ENCODE peak calls at places on chromosome 5, in six cellular contexts. N is neural progenitor cell; C is body of pancreas; E is left ventricle myocardium inferior; L is fibroblast of mammary gland; X is CD8-positive, alpha-beta T cell. B is an unnamed sample.

GRCh38 chr5:57780306-57780958 is 297.8 kb upstream of the ACTBL2 start:
- DNase-seq in N (no peak), C (no peak), E (peak), L (no peak), X (no peak), B (no peak)

GRCh38 chr5:32030686-32031478 is 143.2 kb downstream of the GOLPH3 start:
- DNase-seq in N (no peak), C (no peak), E (no peak), L (peak), X (no peak), B (no peak)

GRCh38 chr5:177023247-177023703 is 779 bp downstream of the ZNF346 start:
- DNase-seq in N (no peak), C (no peak), E (no peak), L (no peak), X (no peak), B (no peak)

GRCh38 chr5:177134653-177135225 is 1.2 kb downstream of the NSD1 start:
- DNase-seq in N (no peak), C (no peak), E (no peak), L (no peak), X (no peak), B (no peak)

GRCh38 chr5:146995878-146996277 is 117.3 kb upstream of the PPP2R2B start:
- DNase-seq in N (no peak), C (no peak), E (no peak), L (no peak), X (no peak), B (no peak)

GRCh38 chr5:40224421-40224820 is 455.3 kb upstream of the PTGER4 start:
- DNase-seq in N (no peak), C (no peak), E (no peak), L (peak), X (no peak), B (no peak)

GRCh38 chr5:79070002-79070567 is 518 bp downstream of the BHMT2 start:
- DNase-seq in N (no peak), C (no peak), E (peak), L (peak), X (no peak), B (no peak)

GRCh38 chr5:169909945-169910344 is 70.3 kb downstream of the INSYN2B start:
- DNase-seq in N (no peak), C (no peak), E (no peak), L (no peak), X (no peak), B (no peak)

GRCh38 chr5:66307647-66308257 is 163.7 kb downstream of the SREK1 start:
- DNase-seq in N (peak), C (no peak), E (no peak), L (peak), X (no peak), B (peak)

GRCh38 chr5:132754111-132754510 is 6.9 kb downstream of the CCNI2 start:
- DNase-seq in N (no peak), C (no peak), E (no peak), L (no peak), X (no peak), B (no peak)

GRCh38 chr5:140632366-140633080 is 452 bp downstream of the CD14 start:
- DNase-seq in N (no peak), C (peak), E (peak), L (peak), X (peak), B (no peak)

GRCh38 chr5:143151056-143151455 is 252.4 kb downstream of the NR3C1 start:
- DNase-seq in N (no peak), C (no peak), E (no peak), L (no peak), X (no peak), B (no peak)

GRCh38 chr5:137122558-137122957 is 376.6 kb downstream of the SPOCK1 start:
- DNase-seq in N (no peak), C (peak), E (no peak), L (no peak), X (no peak), B (no peak)

GRCh38 chr5:84859056-84859455 is 474.4 kb upstream of the EDIL3 start:
- DNase-seq in N (no peak), C (no peak), E (no peak), L (no peak), X (no peak), B (no peak)

GRCh38 chr5:126508962-126509279 is 85.7 kb downstream of the GRAMD2B start:
- DNase-seq in N (no peak), C (peak), E (no peak), L (peak), X (no peak), B (no peak)

GRCh38 chr5:63963926-63964325 is 1.7 kb upstream of the HTR1A start:
- DNase-seq in N (no peak), C (no peak), E (no peak), L (no peak), X (no peak), B (no peak)

GRCh38 chr5:16737620-16738364 is 121.0 kb upstream of the RETREG1 start:
- DNase-seq in N (peak), C (no peak), E (no peak), L (no peak), X (no peak), B (no peak)

GRCh38 chr5:64929833-64930232 is 161.1 kb downstream of the CWC27 start:
- DNase-seq in N (no peak), C (no peak), E (no peak), L (no peak), X (no peak), B (no peak)

GRCh38 chr5:134490925-134491271 is 34.6 kb upstream of the JADE2 start:
- DNase-seq in N (no peak), C (no peak), E (no peak), L (no peak), X (no peak), B (no peak)

GRCh38 chr5:126274396-126274795 is 148.8 kb upstream of the GRAMD2B start:
- DNase-seq in N (no peak), C (peak), E (no peak), L (no peak), X (no peak), B (no peak)

GRCh38 chr5:20231040-20231439 is 243.0 kb upstream of the CDH18 start:
- DNase-seq in N (no peak), C (no peak), E (no peak), L (no peak), X (no peak), B (no peak)

GRCh38 chr5:97553829-97554452 is 370.9 kb upstream of the RIOK2 start:
- DNase-seq in N (no peak), C (no peak), E (no peak), L (peak), X (no peak), B (no peak)

GRCh38 chr5:89211836-89212235 is 328.9 kb upstream of the MEF2C start:
- DNase-seq in N (no peak), C (no peak), E (no peak), L (peak), X (no peak), B (no peak)
- TF ChIP-seq CTCF in N (no peak), C (no peak), E (no peak), L (no peak), X (no peak), B (no peak)

GRCh38 chr5:167263185-167263584 is 1028.3 kb upstream of the WWC1 start:
- DNase-seq in N (no peak), C (no peak), E (no peak), L (no peak), X (no peak), B (no peak)

GRCh38 chr5:167255931-167256330 is 1035.5 kb upstream of the WWC1 start:
- DNase-seq in N (no peak), C (no peak), E (no peak), L (no peak), X (no peak), B (no peak)

DNA sequence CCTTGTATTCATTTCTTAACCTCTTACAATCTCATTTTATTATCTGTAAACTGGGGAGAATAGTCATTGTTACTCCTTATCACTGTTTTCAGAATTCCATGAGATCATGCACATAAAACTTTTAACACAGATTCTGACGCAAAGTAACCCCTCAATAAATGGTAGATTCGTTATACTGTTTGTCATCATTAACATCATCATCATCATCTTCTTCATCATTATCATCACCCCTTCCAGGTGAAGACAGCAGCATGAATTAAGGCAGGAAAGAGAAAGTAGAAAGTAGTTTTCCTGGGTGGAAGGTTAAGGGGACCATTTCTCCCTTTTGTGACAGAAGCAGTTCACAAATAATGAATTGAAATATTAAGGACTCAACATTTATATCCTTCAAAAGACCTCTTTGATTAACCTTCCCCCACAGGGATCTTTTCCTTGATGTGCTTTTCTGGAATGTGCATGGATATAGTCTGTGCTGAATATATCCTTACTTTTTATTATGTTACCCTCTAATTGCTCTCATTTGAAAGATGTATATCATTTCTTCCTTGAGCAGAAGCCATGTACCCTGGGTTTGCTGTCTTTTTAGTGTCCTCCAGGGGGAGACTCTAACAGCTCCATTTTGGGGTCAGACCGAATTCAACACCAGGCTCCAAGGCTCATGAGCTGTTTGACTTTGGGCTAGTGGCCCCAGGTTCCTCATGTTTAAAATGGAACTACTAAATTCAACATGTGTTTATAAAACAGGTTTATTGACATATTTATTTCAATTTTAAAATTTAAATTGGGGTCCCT is 1029.9 kb upstream of the WWC1 start:
- DNase-seq in N (peak), C (no peak), E (no peak), L (peak), X (no peak), B (no peak)
- TF ChIP-seq CTCF in N (peak), C (no peak), E (no peak), L (peak), X (no peak), B (peak)

GRCh38 chr5:75336625-75337336 is at the start of gene HMGCR:
- DNase-seq in N (peak), C (peak), E (peak), L (peak), X (peak), B (peak)
- TF ChIP-seq CTCF in N (peak), C (no peak), E (no peak), L (peak), X (no peak), B (no peak)

DNA sequence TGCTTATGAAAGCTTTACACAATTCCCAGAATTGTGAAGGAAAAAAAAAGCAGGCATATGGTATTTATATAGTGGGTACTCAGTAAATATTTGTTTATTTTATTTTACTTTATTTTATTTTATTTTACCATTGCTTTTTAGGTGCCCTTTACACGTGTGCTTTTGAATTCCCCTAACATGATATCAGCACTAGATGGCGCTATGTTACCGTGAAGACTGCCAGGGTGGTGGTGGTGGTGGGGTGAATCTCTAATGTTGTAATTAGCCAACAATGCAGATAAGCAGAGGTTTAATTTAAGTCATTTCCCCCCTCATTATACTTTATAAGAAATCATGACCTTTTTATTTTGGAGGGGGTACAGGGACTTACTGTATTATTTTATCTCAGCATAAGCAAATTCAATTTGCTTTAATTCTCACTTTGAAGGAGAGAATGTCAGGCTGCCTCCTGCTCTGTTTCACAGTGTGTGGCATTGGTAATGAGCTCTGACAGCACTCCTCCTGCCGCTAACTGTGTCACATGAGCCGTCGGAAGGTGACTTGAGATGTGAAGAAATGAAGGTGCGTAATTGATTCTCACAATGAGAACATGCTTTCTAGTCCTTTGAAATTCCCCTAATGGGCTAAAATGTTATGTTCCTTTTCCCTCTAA is 165.6 kb downstream of the YTHDC2 start:
- DNase-seq in N (peak), C (peak), E (no peak), L (peak), X (no peak), B (peak)
- TF ChIP-seq CTCF in N (peak), C (peak), E (peak), L (peak), X (peak), B (peak)

GRCh38 chr5:128667148-128667547 is 129.1 kb upstream of the FBN2 start:
- DNase-seq in N (peak), C (no peak), E (no peak), L (no peak), X (no peak), B (no peak)
- TF ChIP-seq CTCF in N (peak), C (no peak), E (peak), L (no peak), X (no peak), B (no peak)

DNA sequence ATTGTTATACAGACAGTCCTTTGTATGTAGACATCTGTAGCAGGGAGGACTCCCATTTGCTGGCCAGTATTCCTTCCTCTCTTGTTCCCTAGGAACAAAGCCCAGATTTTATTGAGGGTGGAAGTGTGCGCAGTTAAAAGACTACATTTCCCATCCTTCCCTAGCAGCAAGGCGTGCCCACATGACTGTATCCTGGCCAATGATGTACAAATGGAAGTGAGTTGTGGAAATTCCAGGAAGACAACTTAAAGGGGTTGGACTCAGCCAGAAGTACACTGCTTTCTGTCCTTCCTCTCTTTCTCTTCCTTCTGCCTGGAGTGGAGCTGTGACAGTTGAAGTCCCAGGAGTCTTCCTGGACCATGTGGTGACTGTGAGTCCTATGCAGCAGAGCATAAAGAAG is 89.0 kb downstream of the HRH2 start:
- DNase-seq in N (peak), C (no peak), E (no peak), L (peak), X (no peak), B (no peak)
- TF ChIP-seq CTCF in N (no peak), C (no peak), E (no peak), L (no peak), X (no peak), B (no peak)

DNA sequence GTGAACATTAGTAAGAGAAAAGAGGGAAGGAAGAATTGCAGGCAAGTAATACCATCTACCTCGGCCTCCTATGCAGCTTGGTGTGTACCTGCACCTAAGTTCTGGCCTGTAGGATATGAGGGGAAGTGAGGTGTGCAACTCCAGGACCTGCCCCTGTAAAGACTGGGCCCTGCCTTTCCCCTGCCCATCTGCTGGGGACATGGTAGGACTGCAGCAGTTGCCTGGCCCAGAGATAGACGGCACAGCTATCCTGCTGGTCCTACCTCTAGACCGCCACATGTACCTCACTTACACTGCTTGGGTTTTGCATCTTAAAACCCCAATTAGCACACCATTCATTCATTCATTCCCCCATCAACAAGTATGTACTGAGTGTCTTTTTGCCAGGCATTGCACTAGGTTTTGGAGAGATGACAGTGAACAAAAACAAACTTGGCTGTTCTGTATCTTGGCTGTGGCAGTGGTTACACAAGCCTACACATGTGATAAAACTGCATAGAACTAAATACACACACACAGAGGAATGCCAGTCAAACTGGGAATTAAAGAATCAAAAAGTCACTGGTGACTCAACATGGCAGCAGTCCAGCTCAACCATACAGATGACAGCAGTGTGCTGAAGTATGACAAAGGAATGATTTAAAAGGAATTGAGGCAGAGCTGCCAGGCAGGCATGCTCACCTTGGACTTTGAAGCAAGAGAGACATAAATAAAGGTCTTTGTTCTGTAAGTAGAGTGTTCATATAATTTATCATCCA is 23.3 kb upstream of the MGAT1 start:
- DNase-seq in N (no peak), C (peak), E (no peak), L (peak), X (no peak), B (no peak)
- TF ChIP-seq CTCF in N (no peak), C (no peak), E (no peak), L (no peak), X (no peak), B (no peak)

GRCh38 chr5:80985600-80986228 is 25.6 kb downstream of the RASGRF2 start:
- DNase-seq in N (no peak), C (no peak), E (no peak), L (no peak), X (no peak), B (no peak)
- TF ChIP-seq CTCF in N (no peak), C (no peak), E (no peak), L (no peak), X (no peak), B (no peak)